ENCODE peak calls at places on chromosome 19, in five cellular contexts. One of them, this sample, is unnamed.

GRCh38 chr19:988081-988480 is 3.9 kb downstream of the WDR18 start:
- DNase-seq in AG09319: no peak
- DNase-seq in stimulated activated CD8-positive, alpha-beta memory T cell treated with anti-CD3 and anti-CD28 coated beads, Interleukin-4, amount 100 ng/mL, for 4 hours: no peak
- DNase-seq in dermis blood vessel endothelial cell: no peak
- DNase-seq in astrocyte of the cerebellum: no peak
- DNase-seq in this sample: no peak

GRCh38 chr19:22446605-22447004 is 24.5 kb upstream of the ZNF98 start:
- DNase-seq in stimulated activated CD8-positive, alpha-beta memory T cell treated with anti-CD3 and anti-CD28 coated beads, Interleukin-4, amount 100 ng/mL, for 4 hours: no peak
- DNase-seq in dermis blood vessel endothelial cell: no peak
- DNase-seq in AG09319: no peak
- DNase-seq in astrocyte of the cerebellum: no peak
- DNase-seq in this sample: no peak

GRCh38 chr19:49997709-49998108 is 27.5 kb downstream of the VRK3 start:
- DNase-seq in stimulated activated CD8-positive, alpha-beta memory T cell treated with anti-CD3 and anti-CD28 coated beads, Interleukin-4, amount 100 ng/mL, for 4 hours: no peak
- DNase-seq in AG09319: no peak
- DNase-seq in astrocyte of the cerebellum: no peak
- DNase-seq in dermis blood vessel endothelial cell: peak
- DNase-seq in this sample: no peak

GRCh38 chr19:19595171-19595701 is 23.3 kb downstream of the PBX4 start:
- DNase-seq in astrocyte of the cerebellum: no peak
- DNase-seq in AG09319: no peak
- DNase-seq in stimulated activated CD8-positive, alpha-beta memory T cell treated with anti-CD3 and anti-CD28 coated beads, Interleukin-4, amount 100 ng/mL, for 4 hours: no peak
- DNase-seq in dermis blood vessel endothelial cell: no peak
- DNase-seq in this sample: no peak

GRCh38 chr19:46704379-46705076 is 12.4 kb downstream of the PRKD2 start:
- DNase-seq in stimulated activated CD8-positive, alpha-beta memory T cell treated with anti-CD3 and anti-CD28 coated beads, Interleukin-4, amount 100 ng/mL, for 4 hours: peak
- DNase-seq in AG09319: no peak
- DNase-seq in astrocyte of the cerebellum: no peak
- DNase-seq in dermis blood vessel endothelial cell: peak
- DNase-seq in this sample: peak

GRCh38 chr19:19421326-19421725 is 15.9 kb downstream of the GATAD2A start:
- DNase-seq in AG09319: no peak
- DNase-seq in dermis blood vessel endothelial cell: no peak
- DNase-seq in astrocyte of the cerebellum: no peak
- DNase-seq in stimulated activated CD8-positive, alpha-beta memory T cell treated with anti-CD3 and anti-CD28 coated beads, Interleukin-4, amount 100 ng/mL, for 4 hours: no peak
- DNase-seq in this sample: no peak

GRCh38 chr19:30130356-30131122 is 188.5 kb downstream of the URI1 start:
- DNase-seq in stimulated activated CD8-positive, alpha-beta memory T cell treated with anti-CD3 and anti-CD28 coated beads, Interleukin-4, amount 100 ng/mL, for 4 hours: no peak
- DNase-seq in dermis blood vessel endothelial cell: no peak
- DNase-seq in AG09319: no peak
- DNase-seq in astrocyte of the cerebellum: no peak
- DNase-seq in this sample: no peak

GRCh38 chr19:36891768-36892357 is 24.2 kb downstream of the ZNF829 start:
- DNase-seq in AG09319: no peak
- DNase-seq in dermis blood vessel endothelial cell: no peak
- DNase-seq in stimulated activated CD8-positive, alpha-beta memory T cell treated with anti-CD3 and anti-CD28 coated beads, Interleukin-4, amount 100 ng/mL, for 4 hours: no peak
- DNase-seq in astrocyte of the cerebellum: no peak
- DNase-seq in this sample: no peak

GRCh38 chr19:3671680-3672574 is 28.3 kb downstream of the PIP5K1C start:
- DNase-seq in AG09319: no peak
- DNase-seq in dermis blood vessel endothelial cell: peak
- DNase-seq in astrocyte of the cerebellum: no peak
- DNase-seq in stimulated activated CD8-positive, alpha-beta memory T cell treated with anti-CD3 and anti-CD28 coated beads, Interleukin-4, amount 100 ng/mL, for 4 hours: no peak
- DNase-seq in this sample: no peak

GRCh38 chr19:1026189-1027019 is at the start of gene CNN2:
- DNase-seq in astrocyte of the cerebellum: no peak
- DNase-seq in dermis blood vessel endothelial cell: peak
- DNase-seq in stimulated activated CD8-positive, alpha-beta memory T cell treated with anti-CD3 and anti-CD28 coated beads, Interleukin-4, amount 100 ng/mL, for 4 hours: no peak
- DNase-seq in AG09319: no peak
- DNase-seq in this sample: peak

GRCh38 chr19:11984986-11985385 is 20.1 kb downstream of the ZNF763 start:
- DNase-seq in stimulated activated CD8-positive, alpha-beta memory T cell treated with anti-CD3 and anti-CD28 coated beads, Interleukin-4, amount 100 ng/mL, for 4 hours: no peak
- DNase-seq in astrocyte of the cerebellum: no peak
- DNase-seq in dermis blood vessel endothelial cell: no peak
- DNase-seq in AG09319: no peak
- DNase-seq in this sample: no peak

GRCh38 chr19:49890349-49891311 is 6.1 kb downstream of the IL4I1 start:
- DNase-seq in dermis blood vessel endothelial cell: no peak
- DNase-seq in stimulated activated CD8-positive, alpha-beta memory T cell treated with anti-CD3 and anti-CD28 coated beads, Interleukin-4, amount 100 ng/mL, for 4 hours: no peak
- DNase-seq in AG09319: no peak
- DNase-seq in astrocyte of the cerebellum: no peak
- DNase-seq in this sample: peak

GRCh38 chr19:1884291-1884718 is 991 bp downstream of the ABHD17A start:
- DNase-seq in astrocyte of the cerebellum: no peak
- DNase-seq in AG09319: no peak
- DNase-seq in stimulated activated CD8-positive, alpha-beta memory T cell treated with anti-CD3 and anti-CD28 coated beads, Interleukin-4, amount 100 ng/mL, for 4 hours: no peak
- DNase-seq in dermis blood vessel endothelial cell: no peak
- DNase-seq in this sample: no peak

GRCh38 chr19:16542894-16543498 is 759 bp upstream of the CHERP start:
- DNase-seq in AG09319: no peak
- DNase-seq in astrocyte of the cerebellum: no peak
- DNase-seq in stimulated activated CD8-positive, alpha-beta memory T cell treated with anti-CD3 and anti-CD28 coated beads, Interleukin-4, amount 100 ng/mL, for 4 hours: no peak
- DNase-seq in dermis blood vessel endothelial cell: peak
- DNase-seq in this sample: no peak

GRCh38 chr19:45446944-45447343 is 20.9 kb upstream of the FOSB start:
- DNase-seq in astrocyte of the cerebellum: no peak
- DNase-seq in dermis blood vessel endothelial cell: no peak
- DNase-seq in AG09319: no peak
- DNase-seq in stimulated activated CD8-positive, alpha-beta memory T cell treated with anti-CD3 and anti-CD28 coated beads, Interleukin-4, amount 100 ng/mL, for 4 hours: no peak
- DNase-seq in this sample: no peak

GRCh38 chr19:45863840-45864628 is at the start of gene FOXA3:
- DNase-seq in stimulated activated CD8-positive, alpha-beta memory T cell treated with anti-CD3 and anti-CD28 coated beads, Interleukin-4, amount 100 ng/mL, for 4 hours: no peak
- DNase-seq in astrocyte of the cerebellum: no peak
- DNase-seq in dermis blood vessel endothelial cell: peak
- DNase-seq in AG09319: no peak
- DNase-seq in this sample: peak

GRCh38 chr19:34772697-34773554 is at the start of gene ZNF599:
- DNase-seq in stimulated activated CD8-positive, alpha-beta memory T cell treated with anti-CD3 and anti-CD28 coated beads, Interleukin-4, amount 100 ng/mL, for 4 hours: peak
- DNase-seq in AG09319: peak
- DNase-seq in dermis blood vessel endothelial cell: peak
- DNase-seq in astrocyte of the cerebellum: peak
- DNase-seq in this sample: peak

GRCh38 chr19:14437578-14438140 is 4.6 kb downstream of the PKN1 start:
- DNase-seq in astrocyte of the cerebellum: no peak
- DNase-seq in AG09319: no peak
- DNase-seq in stimulated activated CD8-positive, alpha-beta memory T cell treated with anti-CD3 and anti-CD28 coated beads, Interleukin-4, amount 100 ng/mL, for 4 hours: no peak
- DNase-seq in dermis blood vessel endothelial cell: no peak
- DNase-seq in this sample: no peak

GRCh38 chr19:43675269-43675879 is 5.4 kb upstream of the PLAUR start:
- DNase-seq in dermis blood vessel endothelial cell: peak
- DNase-seq in astrocyte of the cerebellum: no peak
- DNase-seq in stimulated activated CD8-positive, alpha-beta memory T cell treated with anti-CD3 and anti-CD28 coated beads, Interleukin-4, amount 100 ng/mL, for 4 hours: no peak
- DNase-seq in AG09319: no peak
- DNase-seq in this sample: no peak

GRCh38 chr19:54021932-54022331 is 30.5 kb downstream of the CACNG6 start:
- DNase-seq in dermis blood vessel endothelial cell: no peak
- DNase-seq in astrocyte of the cerebellum: no peak
- DNase-seq in AG09319: no peak
- DNase-seq in stimulated activated CD8-positive, alpha-beta memory T cell treated with anti-CD3 and anti-CD28 coated beads, Interleukin-4, amount 100 ng/mL, for 4 hours: no peak
- DNase-seq in this sample: no peak

GRCh38 chr19:49475995-49476880 is 2.2 kb downstream of the FLT3LG start:
- DNase-seq in astrocyte of the cerebellum: no peak
- DNase-seq in stimulated activated CD8-positive, alpha-beta memory T cell treated with anti-CD3 and anti-CD28 coated beads, Interleukin-4, amount 100 ng/mL, for 4 hours: no peak
- DNase-seq in AG09319: no peak
- DNase-seq in dermis blood vessel endothelial cell: peak
- DNase-seq in this sample: no peak

GRCh38 chr19:12899891-12900518 is 9.0 kb downstream of the GCDH start:
- DNase-seq in AG09319: no peak
- DNase-seq in stimulated activated CD8-positive, alpha-beta memory T cell treated with anti-CD3 and anti-CD28 coated beads, Interleukin-4, amount 100 ng/mL, for 4 hours: no peak
- DNase-seq in astrocyte of the cerebellum: no peak
- DNase-seq in dermis blood vessel endothelial cell: no peak
- DNase-seq in this sample: no peak

GRCh38 chr19:42965204-42965603 is 28.2 kb upstream of the PSG7 start:
- DNase-seq in dermis blood vessel endothelial cell: no peak
- DNase-seq in stimulated activated CD8-positive, alpha-beta memory T cell treated with anti-CD3 and anti-CD28 coated beads, Interleukin-4, amount 100 ng/mL, for 4 hours: no peak
- DNase-seq in astrocyte of the cerebellum: no peak
- DNase-seq in AG09319: no peak
- DNase-seq in this sample: no peak

GRCh38 chr19:4861147-4861546 is 6.3 kb downstream of the PLIN3 start:
- DNase-seq in astrocyte of the cerebellum: no peak
- DNase-seq in AG09319: no peak
- DNase-seq in stimulated activated CD8-positive, alpha-beta memory T cell treated with anti-CD3 and anti-CD28 coated beads, Interleukin-4, amount 100 ng/mL, for 4 hours: no peak
- DNase-seq in dermis blood vessel endothelial cell: no peak
- DNase-seq in this sample: no peak

GRCh38 chr19:13056052-13056660 is 46.5 kb downstream of the LYL1 start:
- DNase-seq in astrocyte of the cerebellum: peak
- DNase-seq in stimulated activated CD8-positive, alpha-beta memory T cell treated with anti-CD3 and anti-CD28 coated beads, Interleukin-4, amount 100 ng/mL, for 4 hours: no peak
- DNase-seq in dermis blood vessel endothelial cell: no peak
- DNase-seq in AG09319: peak
- DNase-seq in this sample: no peak

GRCh38 chr19:13176345-13176744 is 26.1 kb downstream of the IER2 start:
- DNase-seq in dermis blood vessel endothelial cell: no peak
- DNase-seq in astrocyte of the cerebellum: no peak
- DNase-seq in stimulated activated CD8-positive, alpha-beta memory T cell treated with anti-CD3 and anti-CD28 coated beads, Interleukin-4, amount 100 ng/mL, for 4 hours: no peak
- DNase-seq in AG09319: no peak
- DNase-seq in this sample: no peak

GRCh38 chr19:33823341-33823740 is 26.7 kb downstream of the KCTD15 start:
- DNase-seq in stimulated activated CD8-positive, alpha-beta memory T cell treated with anti-CD3 and anti-CD28 coated beads, Interleukin-4, amount 100 ng/mL, for 4 hours: no peak
- DNase-seq in AG09319: no peak
- DNase-seq in astrocyte of the cerebellum: no peak
- DNase-seq in dermis blood vessel endothelial cell: no peak
- DNase-seq in this sample: no peak

GRCh38 chr19:41551212-41551610 is 24.8 kb upstream of the CEACAM21 start:
- DNase-seq in astrocyte of the cerebellum: no peak
- DNase-seq in stimulated activated CD8-positive, alpha-beta memory T cell treated with anti-CD3 and anti-CD28 coated beads, Interleukin-4, amount 100 ng/mL, for 4 hours: no peak
- DNase-seq in dermis blood vessel endothelial cell: no peak
- DNase-seq in AG09319: no peak
- DNase-seq in this sample: no peak

GRCh38 chr19:5342573-5343201 is 2.1 kb upstream of the PTPRS start:
- DNase-seq in astrocyte of the cerebellum: no peak
- DNase-seq in dermis blood vessel endothelial cell: no peak
- DNase-seq in stimulated activated CD8-positive, alpha-beta memory T cell treated with anti-CD3 and anti-CD28 coated beads, Interleukin-4, amount 100 ng/mL, for 4 hours: no peak
- DNase-seq in AG09319: no peak
- DNase-seq in this sample: no peak

GRCh38 chr19:40217921-40218890 is at the start of gene TTC9B:
- DNase-seq in dermis blood vessel endothelial cell: peak
- DNase-seq in AG09319: no peak
- DNase-seq in astrocyte of the cerebellum: no peak
- DNase-seq in stimulated activated CD8-positive, alpha-beta memory T cell treated with anti-CD3 and anti-CD28 coated beads, Interleukin-4, amount 100 ng/mL, for 4 hours: no peak
- DNase-seq in this sample: no peak

GRCh38 chr19:40571005-40571318 is 5.7 kb upstream of the SHKBP1 start:
- DNase-seq in stimulated activated CD8-positive, alpha-beta memory T cell treated with anti-CD3 and anti-CD28 coated beads, Interleukin-4, amount 100 ng/mL, for 4 hours: no peak
- DNase-seq in astrocyte of the cerebellum: no peak
- DNase-seq in dermis blood vessel endothelial cell: no peak
- DNase-seq in AG09319: no peak
- DNase-seq in this sample: no peak

GRCh38 chr19:46603195-46603637 is 2.1 kb downstream of the CALM3 start:
- DNase-seq in dermis blood vessel endothelial cell: no peak
- DNase-seq in astrocyte of the cerebellum: no peak
- DNase-seq in AG09319: no peak
- DNase-seq in stimulated activated CD8-positive, alpha-beta memory T cell treated with anti-CD3 and anti-CD28 coated beads, Interleukin-4, amount 100 ng/mL, for 4 hours: no peak
- DNase-seq in this sample: no peak

GRCh38 chr19:41974652-41975051 is 15.5 kb upstream of the RABAC1 start:
- DNase-seq in astrocyte of the cerebellum: no peak
- DNase-seq in dermis blood vessel endothelial cell: no peak
- DNase-seq in stimulated activated CD8-positive, alpha-beta memory T cell treated with anti-CD3 and anti-CD28 coated beads, Interleukin-4, amount 100 ng/mL, for 4 hours: no peak
- DNase-seq in AG09319: no peak
- DNase-seq in this sample: no peak

GRCh38 chr19:45973564-45974338 is at the start of gene NOVA2:
- DNase-seq in astrocyte of the cerebellum: peak
- DNase-seq in dermis blood vessel endothelial cell: peak
- DNase-seq in AG09319: no peak
- DNase-seq in stimulated activated CD8-positive, alpha-beta memory T cell treated with anti-CD3 and anti-CD28 coated beads, Interleukin-4, amount 100 ng/mL, for 4 hours: no peak
- DNase-seq in this sample: no peak

GRCh38 chr19:3443840-3444694 is 36.3 kb downstream of the SMIM24 start:
- DNase-seq in dermis blood vessel endothelial cell: peak
- DNase-seq in astrocyte of the cerebellum: no peak
- DNase-seq in stimulated activated CD8-positive, alpha-beta memory T cell treated with anti-CD3 and anti-CD28 coated beads, Interleukin-4, amount 100 ng/mL, for 4 hours: no peak
- DNase-seq in AG09319: no peak
- DNase-seq in this sample: no peak

GRCh38 chr19:44748426-44749254 is at the start of gene BCL3:
- DNase-seq in stimulated activated CD8-positive, alpha-beta memory T cell treated with anti-CD3 and anti-CD28 coated beads, Interleukin-4, amount 100 ng/mL, for 4 hours: no peak
- DNase-seq in astrocyte of the cerebellum: no peak
- DNase-seq in AG09319: peak
- DNase-seq in dermis blood vessel endothelial cell: peak
- DNase-seq in this sample: peak

GRCh38 chr19:10829967-10830366 is 6.0 kb downstream of the TMED1 start:
- DNase-seq in dermis blood vessel endothelial cell: no peak
- DNase-seq in stimulated activated CD8-positive, alpha-beta memory T cell treated with anti-CD3 and anti-CD28 coated beads, Interleukin-4, amount 100 ng/mL, for 4 hours: no peak
- DNase-seq in AG09319: no peak
- DNase-seq in astrocyte of the cerebellum: no peak
- DNase-seq in this sample: no peak

GRCh38 chr19:32469796-32470195 is 64.2 kb downstream of the DPY19L3 start:
- DNase-seq in AG09319: no peak
- DNase-seq in stimulated activated CD8-positive, alpha-beta memory T cell treated with anti-CD3 and anti-CD28 coated beads, Interleukin-4, amount 100 ng/mL, for 4 hours: no peak
- DNase-seq in dermis blood vessel endothelial cell: no peak
- DNase-seq in astrocyte of the cerebellum: no peak
- DNase-seq in this sample: no peak

GRCh38 chr19:50328257-50329145 is 676 bp downstream of the KCNC3 start:
- DNase-seq in AG09319: no peak
- DNase-seq in stimulated activated CD8-positive, alpha-beta memory T cell treated with anti-CD3 and anti-CD28 coated beads, Interleukin-4, amount 100 ng/mL, for 4 hours: no peak
- DNase-seq in astrocyte of the cerebellum: no peak
- DNase-seq in dermis blood vessel endothelial cell: peak
- DNase-seq in this sample: no peak